ENCODE peak calls at places on chromosomes 3 and 15, in four cellular contexts. I is heart right ventricle, Z is A549, E is AG04450. V is an unnamed sample. For H3K9me3, the result is how much of the 10 kb centered on the place peaks cover.

GRCh38 chr15:55549305-55549704 is 38.8 kb downstream of the PYGO1 start:
- DNase-seq in E (no peak), Z (no peak), I (no peak), V (no peak)

GRCh38 chr3:141305436-141305835 is 62.9 kb upstream of the ZBTB38 start:
- DNase-seq in Z (peak), I (no peak), E (no peak), V (no peak)

GRCh38 chr3:21447471-21448205 is 303.4 kb downstream of the ZNF385D start:
- DNase-seq in E (no peak), Z (no peak), I (no peak), V (no peak)

GRCh38 chr15:72042865-72043264 is 75.1 kb downstream of the MYO9A start:
- DNase-seq in Z (no peak), I (no peak), E (no peak), V (no peak)

GRCh38 chr3:107816082-107816481 is 274.7 kb downstream of the CD47 start:
- DNase-seq in Z (no peak), I (no peak), E (no peak), V (no peak)

GRCh38 chr3:179021119-179021903 is 50.3 kb downstream of the ZMAT3 start:
- DNase-seq in E (no peak), Z (no peak), I (no peak), V (no peak)

GRCh38 chr3:4994823-4995499 is 15.7 kb downstream of the BHLHE40 start:
- DNase-seq in I (peak), Z (peak), E (no peak), V (peak)

GRCh38 chr3:39668420-39668819 is 141.0 kb upstream of the MYRIP start:
- DNase-seq in E (peak), Z (peak), I (no peak), V (no peak)

GRCh38 chr3:45225465-45226205 is 452 bp downstream of the TMEM158 start:
- DNase-seq in I (peak), Z (peak), E (no peak), V (no peak)

GRCh38 chr3:10792208-10792607 is 23.8 kb upstream of the SLC6A11 start:
- DNase-seq in I (no peak), E (no peak), Z (no peak), V (no peak)

GRCh38 chr3:14587733-14588360 is 47.7 kb upstream of the GRIP2 start:
- DNase-seq in Z (peak), I (no peak), E (no peak), V (no peak)

GRCh38 chr15:74400313-74400850 is 32.9 kb upstream of the CYP11A1 start:
- DNase-seq in I (no peak), Z (no peak), E (no peak), V (no peak)

GRCh38 chr3:68620211-68620610 is 312.1 kb downstream of the TAFA4 start:
- DNase-seq in E (no peak), I (no peak), Z (peak), V (no peak)

GRCh38 chr3:142888484-142889262 is at the start of gene PCOLCE2:
- DNase-seq in E (no peak), Z (peak), I (peak), V (peak)

GRCh38 chr15:90863987-90864386 is 4.4 kb upstream of the FURIN start:
- DNase-seq in E (no peak), I (no peak), Z (no peak), V (no peak)

GRCh38 chr15:45630958-45631691 is 3.7 kb upstream of the SQOR start:
- DNase-seq in I (no peak), E (peak), Z (peak), V (peak)

GRCh38 chr15:66249623-66250174 is 3.9 kb downstream of the MEGF11 start:
- DNase-seq in I (no peak), Z (no peak), E (no peak), V (no peak)

GRCh38 chr3:169699536-169700050 is 36.1 kb upstream of the MECOM start:
- DNase-seq in I (peak), Z (no peak), E (peak), V (no peak)

GRCh38 chr15:77040673-77041072 is 30.2 kb downstream of the TSPAN3 start:
- DNase-seq in Z (no peak), E (no peak), I (no peak), V (no peak)

GRCh38 chr3:133371676-133372075 is 28.2 kb upstream of the BFSP2 start:
- DNase-seq in Z (no peak), I (no peak), E (no peak), V (no peak)

GRCh38 chr3:46030626-46031025 is 3.3 kb upstream of the XCR1 start:
- DNase-seq in Z (no peak), E (no peak), I (no peak), V (no peak)

GRCh38 chr15:73930790-73931281 is 4.6 kb downstream of the LOXL1 start:
- DNase-seq in E (no peak), Z (no peak), I (peak), V (no peak)

GRCh38 chr15:98410328-98410727 is 238.0 kb upstream of the IGF1R start:
- DNase-seq in E (no peak), I (no peak), Z (no peak), V (no peak)

GRCh38 chr15:90594297-90594696 is 64.6 kb downstream of the CRTC3 start:
- DNase-seq in Z (peak), E (no peak), I (peak), V (peak)

GRCh38 chr3:38479431-38480092 is 16.6 kb upstream of the EXOG start:
- DNase-seq in Z (peak), I (peak), E (peak), V (no peak)

GRCh38 chr15:96893159-96893906 is 562.8 kb downstream of the NR2F2 start:
- DNase-seq in Z (peak), I (no peak), E (no peak), V (no peak)

GRCh38 chr15:25233766-25234350 is 205.0 kb downstream of the UBE3A start:
- DNase-seq in I (no peak), Z (no peak), E (no peak), V (no peak)

GRCh38 chr15:25236143-25236860 is 202.5 kb downstream of the UBE3A start:
- DNase-seq in E (no peak), Z (no peak), I (no peak), V (peak)

GRCh38 chr15:25234831-25235230 is 204.0 kb downstream of the UBE3A start:
- DNase-seq in Z (no peak), E (no peak), I (no peak), V (no peak)

GRCh38 chr15:25236861-25237155 is 202.0 kb downstream of the UBE3A start:
- DNase-seq in I (no peak), E (no peak), Z (no peak), V (peak)

GRCh38 chr15:25235391-25235790 is 203.4 kb downstream of the UBE3A start:
- DNase-seq in E (no peak), Z (no peak), I (no peak), V (peak)
- H3K9me3 ChIP-seq in E (half or more), Z (under half), I (under half), V (under half)

GRCh38 chr15:56557415-56557814 is 92.5 kb upstream of the MNS1 start:
- DNase-seq in Z (no peak), E (no peak), I (no peak), V (no peak)
- H3K9me3 ChIP-seq in Z (under half), E (under half), I (under half), V (under half)

DNA sequence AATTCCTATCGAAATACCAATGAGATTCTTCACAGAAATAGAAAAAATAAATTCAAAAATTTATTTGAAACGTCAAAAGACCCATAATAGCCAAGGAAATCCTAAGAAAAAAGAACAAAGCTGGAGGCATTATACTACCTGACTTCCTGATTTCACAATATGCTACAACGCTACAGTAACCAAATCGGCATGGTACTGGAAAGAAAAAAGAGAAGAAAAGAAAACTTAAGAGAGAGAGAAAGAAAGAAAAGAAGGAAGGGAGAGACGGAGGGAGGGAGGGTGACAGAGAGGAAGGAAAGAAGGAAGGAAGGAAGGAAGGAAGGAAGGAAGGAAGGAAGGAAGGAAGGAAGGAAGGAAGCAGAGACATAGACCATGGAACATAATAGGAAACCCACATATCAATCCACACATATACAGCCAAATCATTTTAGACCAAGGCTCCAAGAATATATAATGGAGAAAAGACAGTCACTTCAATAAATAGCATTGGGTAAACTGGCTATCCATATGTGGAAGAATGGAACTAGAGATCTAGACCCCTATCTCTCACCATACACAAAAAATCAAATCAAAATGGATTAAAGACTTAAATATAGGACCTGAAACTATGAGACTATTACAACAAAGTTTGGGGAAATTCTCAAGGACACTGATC is 118.6 kb upstream of the CNTN4 start:
- DNase-seq in Z (no peak), E (no peak), I (no peak), V (no peak)
- H3K9me3 ChIP-seq in Z (under half), E (under half), I (under half), V (under half)

GRCh38 chr15:101517504-101517903 is 28.0 kb upstream of the PCSK6 start:
- DNase-seq in Z (no peak), I (no peak), E (no peak), V (no peak)
- H3K9me3 ChIP-seq in Z (under half), I (under half), E (under half), V (under half)